ENCODE peak calls at places on chromosomes 12 and 14, in eight cellular contexts. V is mesothelial cell of epicardium, H is AML-193, N is left cardiac atrium, L is neuronal stem cell, X is ovary, D is lung, S is occipital lobe. O is an unnamed sample.

GRCh38 chr14:105330491-105330895 is 15.9 kb downstream of the PACS2 start:
- DNase-seq in X (no peak), D (no peak), N (peak; percentile 84), L (no peak), V (no peak), H (no peak), S (no peak), O (no peak)

GRCh38 chr14:22883191-22883976 is at the start of gene REM2:
- DNase-seq in S (peak; percentile 14), X (no peak), H (no peak), L (no peak), D (no peak), V (no peak), N (no peak), O (no peak)

GRCh38 chr12:104494137-104494815 is 37.5 kb downstream of the CHST11 start:
- DNase-seq in X (peak; percentile 48), H (no peak), S (no peak), D (no peak), L (no peak), N (no peak), V (no peak), O (no peak)

GRCh38 chr12:71955946-71956345 is 17.3 kb downstream of the TPH2 start:
- DNase-seq in H (no peak), V (no peak), S (no peak), X (no peak), L (no peak), D (no peak), N (no peak), O (no peak)

GRCh38 chr12:22744197-22744596 is 119.2 kb downstream of the ETNK1 start:
- DNase-seq in H (no peak), X (no peak), V (no peak), L (no peak), D (no peak), S (no peak), N (no peak), O (no peak)

GRCh38 chr12:16622315-16622714 is 16.4 kb upstream of the LMO3 start:
- DNase-seq in V (no peak), S (no peak), D (no peak), H (no peak), N (no peak), L (no peak), X (no peak), O (no peak)

GRCh38 chr12:122646568-122647220 is 56.5 kb downstream of the HCAR2 start:
- DNase-seq in V (no peak), H (peak; percentile 99), L (no peak), S (no peak), X (no peak), D (no peak), N (no peak), O (no peak)

GRCh38 chr14:100911665-100912316 is 8.3 kb upstream of the RTL1 start:
- DNase-seq in H (no peak), S (no peak), L (no peak), X (no peak), D (no peak), N (no peak), V (no peak), O (no peak)

GRCh38 chr14:29861996-29862395 is 65.7 kb downstream of the PRKD1 start:
- DNase-seq in H (no peak), N (no peak), X (no peak), S (no peak), V (no peak), L (no peak), D (no peak), O (no peak)

GRCh38 chr14:54200726-54201125 is 196.1 kb upstream of the CDKN3 start:
- DNase-seq in X (no peak), N (no peak), H (no peak), D (no peak), S (no peak), V (no peak), L (no peak), O (no peak)

GRCh38 chr14:74882103-74882920 is 596 bp downstream of the DLST start:
- DNase-seq in D (peak; percentile 44), V (peak; percentile 62), N (peak; percentile 65), L (peak; percentile 17), X (no peak), S (peak; percentile 41), H (peak; percentile 35), O (no peak)

GRCh38 chr14:99035268-99035667 is 236.7 kb downstream of the BCL11B start:
- DNase-seq in V (no peak), D (peak; percentile 44), S (no peak), H (peak; percentile 12), N (peak; percentile 64), L (no peak), X (no peak), O (no peak)

GRCh38 chr14:68349900-68350323 is 443.0 kb downstream of the ZFP36L1 start:
- DNase-seq in V (no peak), N (no peak), X (no peak), S (no peak), H (no peak), L (no peak), D (no peak), O (no peak)

GRCh38 chr12:82144505-82144904 is 213.7 kb downstream of the CCDC59 start:
- DNase-seq in D (no peak), S (no peak), H (no peak), L (no peak), N (no peak), X (no peak), V (no peak), O (no peak)

GRCh38 chr12:55933158-55933798 is 2.3 kb downstream of the DGKA start:
- DNase-seq in V (no peak), H (no peak), X (no peak), L (no peak), D (no peak), N (no peak), S (no peak), O (no peak)

GRCh38 chr12:95829395-95829794 is 29.4 kb upstream of the SNRPF start:
- DNase-seq in V (no peak), D (no peak), L (no peak), H (no peak), N (no peak), S (no peak), X (no peak), O (no peak)

GRCh38 chr12:82805812-82806497 is 119.2 kb downstream of the TMTC2 start:
- DNase-seq in L (no peak), N (no peak), H (no peak), D (no peak), S (no peak), X (no peak), V (no peak), O (no peak)

GRCh38 chr14:104603623-104604401 is 760 bp downstream of the TMEM179 start:
- DNase-seq in S (no peak), N (peak; percentile 13), X (peak; percentile 30), D (no peak), V (peak; percentile 37), H (no peak), L (no peak), O (no peak)

GRCh38 chr12:86634706-86635410 is 378.7 kb upstream of the MGAT4C start:
- DNase-seq in S (no peak), V (no peak), X (no peak), L (no peak), N (no peak), D (no peak), H (no peak), O (no peak)

GRCh38 chr12:50865266-50865665 is 22.5 kb downstream of the TMPRSS12 start:
- DNase-seq in X (no peak), H (no peak), S (no peak), V (no peak), N (no peak), L (no peak), D (no peak), O (no peak)

GRCh38 chr12:108403952-108404351 is 64.8 kb upstream of the CMKLR1 start:
- DNase-seq in S (no peak), X (no peak), V (no peak), L (no peak), N (no peak), D (no peak), H (no peak), O (no peak)

GRCh38 chr14:42228611-42229010 is 621.9 kb downstream of the LRFN5 start:
- DNase-seq in N (no peak), D (no peak), L (no peak), X (no peak), H (no peak), V (no peak), S (no peak), O (no peak)

GRCh38 chr12:51536159-51536558 is 54.9 kb upstream of the SCN8A start:
- DNase-seq in S (no peak), D (no peak), N (no peak), H (peak; percentile 23), X (no peak), L (no peak), V (no peak), O (no peak)

GRCh38 chr14:77804592-77804991 is 4.7 kb downstream of the ADCK1 start:
- DNase-seq in V (no peak), H (peak; percentile 59), L (no peak), X (no peak), N (no peak), S (no peak), D (no peak), O (no peak)

GRCh38 chr14:93976477-93977057 is at the start of gene ASB2:
- DNase-seq in X (no peak), H (no peak), S (no peak), L (no peak), D (no peak), N (no peak), V (no peak), O (no peak)

GRCh38 chr12:53047221-53048032 is 2.4 kb upstream of the TNS2 start:
- DNase-seq in X (peak; percentile 91), V (peak; percentile 80), N (peak; percentile 86), D (peak; percentile 76), S (peak; percentile 48), L (peak; percentile 69), H (peak; percentile 28), O (peak; percentile 88)

GRCh38 chr12:100860611-100861010 is 66.0 kb downstream of the ANO4 start:
- DNase-seq in S (no peak), N (no peak), X (no peak), L (no peak), V (no peak), H (no peak), D (no peak), O (no peak)

GRCh38 chr12:108798551-108799221 is 58.7 kb downstream of the SSH1 start:
- DNase-seq in D (no peak), V (no peak), H (no peak), N (no peak), X (no peak), L (no peak), S (peak; percentile 64), O (peak; percentile 58)